ENCODE peak calls at places on chromosomes 6 and 20, in seven cellular contexts. S is cardiac muscle cell, D is astrocyte, Q is IMR-90, B is iPS DF 6.9, Y is Peyer's patch, W is thoracic aorta. A is an unnamed sample.

GRCh38 chr20:577167-577791 is 32.8 kb downstream of the TCF15 start:
- DNase-seq in Y (peak), D (no peak), S (peak), B (no peak), W (no peak), Q (peak), A (no peak)

GRCh38 chr6:71544028-71544427 is 255.4 kb downstream of the OGFRL1 start:
- DNase-seq in Q (peak), S (peak), W (no peak), Y (no peak), D (peak), B (no peak), A (no peak)

GRCh38 chr6:117267766-117268534 is 2.6 kb downstream of the VGLL2 start:
- DNase-seq in B (no peak), W (no peak), Q (no peak), D (no peak), S (no peak), Y (no peak), A (no peak)

GRCh38 chr20:3521852-3522740 is 51.3 kb downstream of the ATRN start:
- DNase-seq in Q (no peak), B (no peak), W (no peak), Y (no peak), D (no peak), S (no peak), A (no peak)

GRCh38 chr6:148044921-148045320 is 297.7 kb upstream of the SASH1 start:
- DNase-seq in Y (no peak), W (no peak), D (no peak), Q (peak), S (no peak), B (no peak), A (no peak)

GRCh38 chr6:146420255-146420654 is 123.4 kb upstream of the RAB32 start:
- DNase-seq in W (no peak), Y (no peak), D (no peak), B (no peak), Q (no peak), S (no peak), A (no peak)

GRCh38 chr6:139407718-139408222 is 33.3 kb upstream of the CITED2 start:
- DNase-seq in D (peak), S (peak), Q (peak), W (no peak), Y (no peak), B (no peak), A (no peak)

GRCh38 chr20:31704225-31705119 is 18.2 kb downstream of the BCL2L1 start:
- DNase-seq in Q (peak), Y (peak), D (peak), B (no peak), W (no peak), S (peak), A (no peak)

GRCh38 chr20:17228624-17229061 is 1.8 kb downstream of the PCSK2 start:
- DNase-seq in D (no peak), W (no peak), B (no peak), Y (no peak), Q (no peak), S (no peak), A (no peak)

GRCh38 chr6:11241793-11242201 is 9.3 kb upstream of the NEDD9 start:
- DNase-seq in Y (no peak), B (peak), S (peak), Q (no peak), W (peak), D (peak), A (peak)

GRCh38 chr6:41428995-41429417 is 93.6 kb downstream of the NCR2 start:
- DNase-seq in S (peak), W (no peak), B (no peak), Y (no peak), Q (peak), D (peak), A (no peak)

DNA sequence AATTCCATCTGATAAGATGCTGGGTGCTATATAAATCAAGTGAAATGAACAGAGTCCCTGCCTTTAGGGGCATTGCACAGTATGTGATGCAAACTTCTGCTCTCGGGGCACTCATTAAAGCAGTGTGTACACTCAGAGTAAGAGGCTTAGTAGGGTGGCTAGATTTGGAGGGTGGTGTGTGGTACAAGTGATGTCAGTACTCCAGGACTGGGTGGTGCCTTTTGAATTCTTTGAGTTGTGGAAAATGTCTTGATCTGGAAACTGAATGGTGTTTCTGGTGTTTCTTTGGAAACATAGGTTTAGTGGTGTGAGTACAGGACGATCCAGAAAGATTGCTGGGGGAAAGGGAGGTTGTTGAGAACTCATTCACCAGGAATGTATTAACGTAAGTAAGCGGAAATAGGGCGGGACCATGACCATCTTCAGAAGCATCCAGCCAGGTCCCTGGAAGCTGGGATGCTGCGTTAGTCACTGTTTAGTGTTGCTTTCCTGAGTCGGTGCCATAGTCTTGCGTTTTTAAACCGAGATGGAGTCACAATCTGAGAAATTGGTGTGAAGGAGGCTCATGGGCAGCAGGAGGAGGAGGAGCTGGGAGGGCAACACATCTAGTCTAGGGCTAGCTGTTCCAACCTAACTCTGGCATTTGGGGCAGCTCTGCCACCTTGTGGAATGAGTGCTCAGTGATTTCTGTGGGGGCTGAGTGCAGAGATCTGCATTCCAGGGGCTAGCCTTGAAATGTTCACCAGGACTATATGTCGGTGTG is 70.3 kb downstream of the SCAND1 start:
- DNase-seq in W (peak), Q (peak), S (peak), D (peak), B (peak), Y (peak), A (peak)
- H3K27ac ChIP-seq in W (peak), Q (peak), S (peak), D (peak), B (no peak), Y (peak), A (no peak)

GRCh38 chr6:3748208-3748701 is 3.3 kb downstream of the PXDC1 start:
- DNase-seq in Q (peak), B (no peak), D (peak), W (peak), Y (peak), S (peak), A (peak)
- H3K27ac ChIP-seq in Q (peak), B (no peak), D (peak), W (peak), Y (peak), S (no peak), A (peak)

DNA sequence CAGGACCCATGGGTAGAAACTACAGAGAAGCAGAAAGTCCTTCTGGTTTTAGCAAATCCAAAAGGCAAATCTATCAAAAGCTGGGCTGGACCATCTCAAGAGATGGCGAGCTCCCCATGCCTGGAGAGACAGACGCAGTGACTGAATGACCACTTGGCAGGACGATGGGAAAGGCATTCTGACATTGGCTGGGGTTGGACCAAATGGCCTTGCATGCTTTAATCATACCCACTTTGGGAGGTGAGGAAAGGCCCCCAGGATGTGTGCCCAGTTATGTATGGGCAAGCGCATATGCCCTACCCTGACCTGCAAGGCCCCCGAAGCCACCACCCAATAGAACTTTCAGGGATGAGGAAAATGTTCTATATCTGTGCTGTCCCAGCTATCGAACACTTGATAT is 45.1 kb downstream of the JPH2 start:
- DNase-seq in B (no peak), Y (no peak), Q (no peak), S (no peak), D (no peak), W (no peak), A (no peak)
- H3K27ac ChIP-seq in B (no peak), Y (no peak), Q (no peak), S (peak), D (no peak), W (peak), A (no peak)

GRCh38 chr6:33419580-33420492 is at the start of gene SYNGAP1:
- DNase-seq in D (peak), Y (no peak), S (peak), B (no peak), Q (peak), W (no peak), A (no peak)

GRCh38 chr6:33417903-33418689 is at the start of gene CUTA:
- DNase-seq in S (peak), Q (peak), D (peak), Y (peak), W (peak), B (peak), A (peak)

GRCh38 chr6:33417127-33417902 is 592 bp downstream of the CUTA start:
- DNase-seq in D (peak), W (no peak), Q (peak), Y (no peak), S (peak), B (no peak), A (no peak)

GRCh38 chr6:33420493-33421343 is 853 bp downstream of the SYNGAP1 start:
- DNase-seq in S (no peak), Y (no peak), D (no peak), W (no peak), Q (no peak), B (no peak), A (no peak)

GRCh38 chr6:33418690-33419291 is 884 bp upstream of the CUTA start:
- DNase-seq in S (peak), W (no peak), Y (no peak), D (peak), Q (peak), B (no peak), A (peak)
- H3K27ac ChIP-seq in S (peak), W (peak), Y (peak), D (peak), Q (peak), B (no peak), A (peak)

DNA sequence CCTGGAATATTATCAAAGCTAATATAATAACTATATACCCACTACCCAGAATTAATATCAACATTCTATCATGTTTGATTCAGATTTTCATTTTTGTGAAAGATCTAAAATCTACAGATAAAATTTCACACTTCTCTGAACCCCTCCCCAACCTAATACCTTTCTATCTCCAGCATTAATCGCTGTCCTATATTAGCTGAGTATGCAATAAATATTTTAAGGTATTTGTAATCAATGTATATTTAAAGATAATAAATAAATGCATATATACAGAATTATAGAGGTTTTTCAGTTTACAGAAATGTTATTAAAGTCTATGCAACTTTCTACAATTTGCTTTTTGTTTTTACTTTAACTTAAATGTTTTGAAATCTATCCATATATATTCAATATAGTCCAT is 156.7 kb upstream of the NRSN1 start:
- DNase-seq in B (no peak), D (no peak), Q (no peak), S (no peak), W (no peak), Y (no peak), A (no peak)
- H3K27ac ChIP-seq in B (no peak), D (no peak), Q (no peak), S (no peak), W (no peak), Y (no peak), A (no peak)

DNA sequence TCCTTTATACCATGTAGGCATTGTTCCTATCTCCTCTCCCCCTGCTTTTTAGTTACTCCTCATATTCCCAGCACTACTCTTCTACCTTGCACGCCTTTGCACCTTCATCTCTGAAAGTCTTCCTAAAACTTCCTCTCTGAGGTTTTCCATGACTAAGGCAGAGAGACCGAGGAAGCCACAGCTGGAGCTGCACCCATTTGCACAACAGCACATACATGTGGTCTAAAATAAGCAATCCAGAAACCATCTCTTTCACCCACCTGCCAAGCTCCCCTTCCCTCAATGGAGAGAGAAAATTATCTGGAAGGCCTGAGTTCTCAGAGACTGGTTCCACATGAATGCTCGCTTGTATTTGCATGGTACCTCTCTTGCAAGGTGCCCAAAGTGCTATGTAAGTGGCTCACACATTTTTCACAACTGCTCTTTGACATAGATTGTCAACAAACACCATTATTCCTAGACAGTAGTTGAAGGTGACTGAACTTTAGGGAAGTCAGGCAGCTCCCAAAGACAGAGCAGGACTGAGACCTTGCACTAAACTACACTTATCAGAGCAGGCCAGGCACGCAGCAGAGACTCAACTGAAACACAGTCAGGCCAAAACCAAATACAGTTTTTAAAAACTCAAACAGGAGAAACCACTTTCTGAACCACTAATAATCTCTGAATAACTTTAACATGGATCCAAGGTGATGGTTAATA is 313.2 kb downstream of the TFAP2A start:
- DNase-seq in D (peak), Q (no peak), Y (no peak), W (no peak), B (no peak), S (no peak), A (no peak)
- H3K27ac ChIP-seq in D (no peak), Q (no peak), Y (no peak), W (no peak), B (no peak), S (no peak), A (no peak)

A was measured in substantia nigra.